ENCODE peak calls at places on chromosomes 16 and 17, in seven cellular contexts. R, J, H, Y, E, F and X are unnamed samples.

GRCh38 chr16:86495357-86495701 is 15.0 kb upstream of the FOXF1 start:
- DNase-seq in R (no peak), J (no peak), H (no peak), Y (no peak), E (no peak), F (no peak), X (no peak)

GRCh38 chr17:36544320-36545092 is at the start of gene GGNBP2:
- DNase-seq in R (peak), J (peak), H (peak), Y (peak), E (peak), F (peak), X (peak)

GRCh38 chr17:8844229-8845218 is 22.9 kb downstream of the PIK3R6 start:
- DNase-seq in R (no peak), J (no peak), H (peak), Y (no peak), E (no peak), F (no peak), X (no peak)

GRCh38 chr17:54891176-54891821 is 9.4 kb upstream of the TOM1L1 start:
- DNase-seq in R (no peak), J (no peak), H (peak), Y (peak), E (no peak), F (no peak), X (no peak)

GRCh38 chr17:6894206-6894528 is 62.6 kb upstream of the TEKT1 start:
- DNase-seq in R (no peak), J (no peak), H (peak), Y (peak), E (no peak), F (no peak), X (no peak)

GRCh38 chr17:65433592-65433991 is 127.9 kb downstream of the AXIN2 start:
- DNase-seq in R (no peak), J (no peak), H (no peak), Y (no peak), E (no peak), F (no peak), X (no peak)

GRCh38 chr17:45147102-45147580 is 1.1 kb upstream of the HEXIM1 start:
- DNase-seq in R (no peak), J (peak), H (peak), Y (peak), E (no peak), F (peak), X (peak)

GRCh38 chr17:31857920-31858646 is 961 bp downstream of the COPRS start:
- DNase-seq in R (no peak), J (no peak), H (peak), Y (no peak), E (no peak), F (no peak), X (no peak)

GRCh38 chr17:50129946-50130777 is at the start of gene SAMD14:
- DNase-seq in R (peak), J (no peak), H (peak), Y (no peak), E (no peak), F (peak), X (no peak)

GRCh38 chr17:48510381-48510760 is 20.4 kb downstream of the HOXB1 start:
- DNase-seq in R (no peak), J (no peak), H (no peak), Y (no peak), E (no peak), F (no peak), X (no peak)
- H3K4me3 ChIP-seq in R (no peak), J (no peak), H (no peak), Y (no peak), E (peak), F (no peak), X (no peak)

DNA sequence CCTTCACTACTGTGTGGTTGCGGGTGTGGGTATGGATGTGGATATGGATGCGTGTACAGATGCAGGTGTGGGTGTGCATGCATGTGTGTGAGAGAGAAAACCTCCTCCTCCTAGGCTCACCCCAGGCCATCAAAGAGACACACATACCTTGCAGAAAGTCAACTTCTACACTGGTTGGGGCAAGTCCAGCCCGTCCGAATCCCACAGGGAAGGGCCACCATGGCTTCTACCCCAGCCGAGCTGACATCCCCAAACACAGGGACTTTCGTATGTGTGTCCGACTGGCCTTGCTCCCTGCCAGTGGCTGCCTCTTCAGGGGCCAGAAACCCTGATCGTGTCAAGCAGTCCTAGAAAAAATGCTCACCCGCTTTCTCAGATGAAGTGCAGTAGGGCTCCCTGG is 134.3 kb downstream of the XYLT1 start:
- DNase-seq in R (no peak), J (no peak), H (no peak), Y (no peak), E (no peak), F (no peak), X (no peak)
- H3K27ac ChIP-seq in R (no peak), J (no peak), H (no peak), Y (no peak), E (no peak), F (no peak), X (peak)

GRCh38 chr17:79922161-79922569 is 82.9 kb upstream of the CBX4 start:
- DNase-seq in R (no peak), J (no peak), H (peak), Y (no peak), E (no peak), F (peak), X (no peak)
- H3K4me3 ChIP-seq in R (no peak), J (peak), H (no peak), Y (no peak), E (no peak), F (no peak), X (no peak)

GRCh38 chr16:74503412-74503811 is 82.1 kb upstream of the CLEC18B start:
- DNase-seq in R (no peak), J (no peak), H (no peak), Y (no peak), E (no peak), F (no peak), X (no peak)

GRCh38 chr16:74501484-74502479 is 80.5 kb upstream of the CLEC18B start:
- DNase-seq in R (no peak), J (no peak), H (no peak), Y (no peak), E (no peak), F (no peak), X (no peak)

GRCh38 chr16:74499114-74499513 is 77.8 kb upstream of the CLEC18B start:
- DNase-seq in R (no peak), J (no peak), H (no peak), Y (no peak), E (no peak), F (no peak), X (no peak)

GRCh38 chr16:74500907-74501306 is 79.6 kb upstream of the CLEC18B start:
- DNase-seq in R (no peak), J (no peak), H (no peak), Y (no peak), E (no peak), F (no peak), X (no peak)

GRCh38 chr16:74505011-74505410 is 83.7 kb upstream of the CLEC18B start:
- DNase-seq in R (no peak), J (no peak), H (no peak), Y (no peak), E (no peak), F (no peak), X (no peak)
- H3K27ac ChIP-seq in R (no peak), J (no peak), H (no peak), Y (no peak), E (no peak), F (no peak), X (no peak)

DNA sequence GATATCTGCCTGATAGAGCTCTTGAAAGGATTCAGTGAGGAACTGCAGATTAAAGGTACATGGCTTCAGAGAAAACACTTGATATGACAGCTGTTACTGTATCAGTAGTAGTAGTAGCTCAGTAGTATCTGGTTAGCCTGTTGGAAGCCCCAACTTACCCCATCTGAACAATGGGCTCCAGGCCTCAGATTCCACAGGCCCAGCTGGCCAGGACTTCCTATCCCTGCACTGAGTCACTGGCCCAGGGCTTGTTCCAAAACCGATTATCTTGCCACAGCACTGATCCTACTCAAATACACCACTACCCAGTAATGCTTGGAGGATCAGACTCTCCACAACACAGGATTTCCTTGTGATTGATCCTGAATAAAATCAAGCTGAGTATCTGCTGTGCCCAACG is 32.6 kb downstream of the DCUN1D3 start:
- DNase-seq in R (no peak), J (no peak), H (peak), Y (no peak), E (no peak), F (no peak), X (no peak)
- H3K4me3 ChIP-seq in R (no peak), J (no peak), H (no peak), Y (no peak), E (no peak), F (no peak), X (no peak)

DNA sequence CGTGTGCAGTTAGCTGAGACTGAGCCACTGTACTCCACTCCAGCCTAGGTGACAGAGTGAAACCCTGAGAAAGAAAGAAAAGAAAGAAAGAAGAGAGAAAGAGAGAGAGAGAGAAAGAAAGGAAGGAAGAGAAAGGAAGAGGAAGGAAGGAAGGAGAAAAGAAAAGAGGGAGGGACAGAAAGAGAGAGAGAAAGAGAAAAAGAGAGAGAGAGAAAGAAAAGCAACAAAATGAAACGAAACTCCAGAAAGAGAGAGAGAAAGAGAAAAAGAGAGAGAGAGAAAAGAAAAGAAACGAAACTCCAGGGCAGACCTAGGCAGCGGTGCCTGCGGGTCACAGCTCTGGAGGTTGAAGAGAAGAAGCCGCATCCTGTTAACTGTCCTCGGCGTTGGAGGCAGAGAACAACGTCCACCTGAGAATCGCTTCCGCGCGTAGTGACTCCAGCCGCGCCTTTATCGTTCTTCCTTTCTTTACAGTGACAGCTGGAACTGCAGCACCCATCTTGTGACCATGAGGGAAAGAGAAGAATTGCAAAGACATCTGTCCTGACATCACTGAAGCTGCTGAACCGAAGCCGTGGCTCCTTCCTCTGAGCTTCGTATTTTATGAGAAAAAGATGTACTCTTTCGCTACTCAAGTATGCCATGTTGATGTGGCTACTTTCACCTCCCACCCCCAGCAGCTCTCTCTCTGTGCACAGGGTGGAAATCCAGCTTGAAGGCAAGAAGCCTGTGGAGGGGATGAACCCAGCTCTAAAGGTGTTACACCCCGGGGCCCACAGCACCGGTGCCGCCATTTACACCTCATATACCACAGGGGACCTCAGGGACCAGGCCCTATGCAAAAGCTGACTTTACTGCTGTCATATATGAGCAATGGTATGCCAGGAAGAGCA is 56.9 kb upstream of the DOC2B start:
- DNase-seq in R (no peak), J (no peak), H (no peak), Y (no peak), E (no peak), F (peak), X (no peak)
- H3K27ac ChIP-seq in R (no peak), J (no peak), H (no peak), Y (no peak), E (no peak), F (no peak), X (no peak)